ENCODE peak calls at places on chromosomes 5 and 9, in four cellular contexts. One of them, this sample, is unnamed.

GRCh38 chr5:8843766-8844165 is 702.1 kb downstream of the SEMA5A start:
- DNase-seq in dorsolateral prefrontal cortex: peak
- DNase-seq in neural progenitor cell: peak
- DNase-seq in IMR-90: peak
- DNase-seq in this sample: no peak

GRCh38 chr5:173643964-173644363 is 27.5 kb upstream of the BOD1 start:
- DNase-seq in dorsolateral prefrontal cortex: peak
- DNase-seq in neural progenitor cell: peak
- DNase-seq in IMR-90: peak
- DNase-seq in this sample: no peak

GRCh38 chr5:43192558-43193170 is 639 bp downstream of the NIM1K start:
- DNase-seq in dorsolateral prefrontal cortex: peak
- DNase-seq in neural progenitor cell: peak
- DNase-seq in IMR-90: peak
- DNase-seq in this sample: no peak

GRCh38 chr9:14313378-14313940 is 482 bp downstream of the NFIB start:
- DNase-seq in dorsolateral prefrontal cortex: no peak
- DNase-seq in neural progenitor cell: peak
- DNase-seq in IMR-90: peak
- DNase-seq in this sample: no peak

GRCh38 chr5:120457839-120458507 is 6.1 kb upstream of the PRR16 start:
- DNase-seq in dorsolateral prefrontal cortex: peak
- DNase-seq in neural progenitor cell: peak
- DNase-seq in IMR-90: peak
- DNase-seq in this sample: no peak

GRCh38 chr9:95552814-95553546 is 36.2 kb upstream of the PTCH1 start:
- DNase-seq in dorsolateral prefrontal cortex: no peak
- DNase-seq in neural progenitor cell: peak
- DNase-seq in IMR-90: no peak
- DNase-seq in this sample: no peak

GRCh38 chr9:116395409-116396037 is 241.9 kb downstream of the PAPPA start:
- DNase-seq in dorsolateral prefrontal cortex: no peak
- DNase-seq in neural progenitor cell: no peak
- DNase-seq in IMR-90: no peak
- DNase-seq in this sample: no peak

GRCh38 chr5:159786901-159787691 is 129.2 kb upstream of the ADRA1B start:
- DNase-seq in dorsolateral prefrontal cortex: no peak
- DNase-seq in neural progenitor cell: no peak
- DNase-seq in IMR-90: peak
- DNase-seq in this sample: peak

GRCh38 chr5:78050888-78051287 is 243.6 kb downstream of the AP3B1 start:
- DNase-seq in dorsolateral prefrontal cortex: no peak
- DNase-seq in neural progenitor cell: no peak
- DNase-seq in IMR-90: peak
- DNase-seq in this sample: peak

GRCh38 chr5:176680226-176680563 is 32.9 kb downstream of the TSPAN17 start:
- DNase-seq in dorsolateral prefrontal cortex: no peak
- DNase-seq in neural progenitor cell: no peak
- DNase-seq in IMR-90: no peak
- DNase-seq in this sample: no peak

GRCh38 chr9:128550226-128550625 is 2.2 kb upstream of the SPTAN1 start:
- DNase-seq in dorsolateral prefrontal cortex: no peak
- DNase-seq in neural progenitor cell: no peak
- DNase-seq in IMR-90: no peak
- DNase-seq in this sample: no peak

GRCh38 chr5:168603776-168604175 is 24.6 kb upstream of the PANK3 start:
- DNase-seq in dorsolateral prefrontal cortex: no peak
- DNase-seq in neural progenitor cell: no peak
- DNase-seq in IMR-90: no peak
- DNase-seq in this sample: no peak

GRCh38 chr5:56950626-56951130 is 1.2 kb downstream of the MIER3 start:
- DNase-seq in dorsolateral prefrontal cortex: peak
- DNase-seq in neural progenitor cell: peak
- DNase-seq in IMR-90: peak
- DNase-seq in this sample: peak

GRCh38 chr5:64210866-64211265 is 45.2 kb downstream of the RNF180 start:
- DNase-seq in dorsolateral prefrontal cortex: no peak
- DNase-seq in neural progenitor cell: no peak
- DNase-seq in IMR-90: peak
- DNase-seq in this sample: peak

GRCh38 chr9:101387871-101388506 is 3.2 kb upstream of the BAAT start:
- DNase-seq in dorsolateral prefrontal cortex: no peak
- DNase-seq in neural progenitor cell: peak
- DNase-seq in IMR-90: peak
- DNase-seq in this sample: no peak

GRCh38 chr5:168916266-168916665 is 337.1 kb upstream of the PANK3 start:
- DNase-seq in dorsolateral prefrontal cortex: no peak
- DNase-seq in neural progenitor cell: no peak
- DNase-seq in IMR-90: no peak
- DNase-seq in this sample: no peak

GRCh38 chr5:161546463-161547301 is at the start of gene GABRB2:
- DNase-seq in dorsolateral prefrontal cortex: peak
- DNase-seq in neural progenitor cell: peak
- DNase-seq in IMR-90: no peak
- DNase-seq in this sample: no peak

GRCh38 chr5:69083412-69083811 is 10.4 kb upstream of the SLC30A5 start:
- DNase-seq in dorsolateral prefrontal cortex: no peak
- DNase-seq in neural progenitor cell: peak
- DNase-seq in IMR-90: no peak
- DNase-seq in this sample: no peak

GRCh38 chr9:8616419-8616818 is 816.8 kb upstream of the DMAC1 start:
- DNase-seq in dorsolateral prefrontal cortex: no peak
- DNase-seq in neural progenitor cell: no peak
- DNase-seq in IMR-90: no peak
- DNase-seq in this sample: no peak

GRCh38 chr5:35990941-35991592 is at the start of gene UGT3A1:
- DNase-seq in dorsolateral prefrontal cortex: no peak
- DNase-seq in neural progenitor cell: peak
- DNase-seq in IMR-90: no peak
- DNase-seq in this sample: no peak

GRCh38 chr5:36874465-36874864 is 2.1 kb upstream of the NIPBL start:
- DNase-seq in dorsolateral prefrontal cortex: no peak
- DNase-seq in neural progenitor cell: peak
- DNase-seq in IMR-90: no peak
- DNase-seq in this sample: no peak

GRCh38 chr9:35687306-35687705 is 2.4 kb downstream of the TPM2 start:
- DNase-seq in dorsolateral prefrontal cortex: no peak
- DNase-seq in neural progenitor cell: no peak
- DNase-seq in IMR-90: no peak
- DNase-seq in this sample: no peak

GRCh38 chr9:35685506-35685905 is 4.2 kb downstream of the TPM2 start:
- DNase-seq in dorsolateral prefrontal cortex: no peak
- DNase-seq in neural progenitor cell: no peak
- DNase-seq in IMR-90: no peak
- DNase-seq in this sample: no peak

GRCh38 chr9:35684921-35685320 is 4.8 kb downstream of the TPM2 start:
- DNase-seq in dorsolateral prefrontal cortex: no peak
- DNase-seq in neural progenitor cell: no peak
- DNase-seq in IMR-90: no peak
- DNase-seq in this sample: no peak

GRCh38 chr9:35687972-35688557 is 1.7 kb downstream of the TPM2 start:
- DNase-seq in dorsolateral prefrontal cortex: no peak
- DNase-seq in neural progenitor cell: no peak
- DNase-seq in IMR-90: no peak
- DNase-seq in this sample: no peak

DNA sequence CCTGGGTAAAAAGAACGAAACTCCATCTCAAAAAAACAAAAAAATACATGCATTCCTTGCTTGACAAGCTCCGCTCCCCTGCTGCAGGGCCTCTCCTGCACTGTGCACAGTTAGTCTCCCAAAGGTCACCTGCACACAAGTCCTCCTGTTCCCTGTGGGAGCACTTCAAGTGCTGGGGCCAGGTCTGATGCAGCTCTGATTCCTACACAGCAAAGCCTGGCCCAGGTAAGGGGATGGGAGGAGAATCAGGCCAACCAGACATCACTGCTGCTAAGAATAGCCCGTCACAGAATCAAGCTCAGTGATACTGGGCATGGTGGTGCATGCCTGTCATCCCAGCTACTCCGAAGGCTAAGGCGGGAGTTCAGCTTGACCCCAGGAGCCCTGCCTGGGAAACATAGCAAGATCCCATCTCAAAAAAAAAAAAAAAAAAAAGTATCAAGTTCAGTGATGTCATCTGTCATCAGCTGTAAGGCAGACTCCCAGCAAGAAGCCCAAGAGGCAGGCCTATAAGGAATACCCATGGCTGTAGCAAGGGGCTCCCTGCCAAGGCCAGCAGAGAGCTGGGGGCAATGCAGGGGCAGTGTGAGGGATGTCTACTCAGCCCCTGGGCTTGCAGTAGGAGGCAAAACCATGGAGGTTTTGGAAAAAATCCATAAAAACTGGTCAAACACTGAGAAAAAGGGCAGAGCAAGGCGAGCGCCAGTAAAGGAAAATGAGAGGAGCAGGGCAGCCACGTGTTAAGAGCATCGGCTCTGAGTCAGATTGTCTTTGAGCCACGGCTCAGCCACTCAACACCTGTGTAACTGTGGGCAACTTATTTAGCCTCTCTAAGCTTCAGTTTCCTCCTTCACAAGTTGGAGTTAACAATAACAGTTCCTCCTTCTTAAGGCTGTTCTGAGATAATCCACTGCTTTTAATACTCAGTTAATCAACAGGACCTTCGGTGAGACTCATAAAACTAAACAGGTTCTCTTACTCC is 3.2 kb downstream of the TPM2 start:
- DNase-seq in dorsolateral prefrontal cortex: no peak
- DNase-seq in neural progenitor cell: no peak
- DNase-seq in IMR-90: peak
- DNase-seq in this sample: no peak
- H3K4me3 ChIP-seq in dorsolateral prefrontal cortex: no peak
- H3K4me3 ChIP-seq in neural progenitor cell: no peak
- H3K4me3 ChIP-seq in IMR-90: peak
- H3K4me3 ChIP-seq in this sample: peak

GRCh38 chr5:16534280-16534679 is 68.7 kb upstream of the ZNF622 start:
- DNase-seq in dorsolateral prefrontal cortex: no peak
- DNase-seq in neural progenitor cell: no peak
- DNase-seq in IMR-90: no peak
- DNase-seq in this sample: no peak

GRCh38 chr5:16528382-16528849 is 62.8 kb upstream of the ZNF622 start:
- DNase-seq in dorsolateral prefrontal cortex: no peak
- DNase-seq in neural progenitor cell: no peak
- DNase-seq in IMR-90: no peak
- DNase-seq in this sample: no peak

GRCh38 chr5:16531063-16531667 is 65.6 kb upstream of the ZNF622 start:
- DNase-seq in dorsolateral prefrontal cortex: no peak
- DNase-seq in neural progenitor cell: no peak
- DNase-seq in IMR-90: no peak
- DNase-seq in this sample: no peak

DNA sequence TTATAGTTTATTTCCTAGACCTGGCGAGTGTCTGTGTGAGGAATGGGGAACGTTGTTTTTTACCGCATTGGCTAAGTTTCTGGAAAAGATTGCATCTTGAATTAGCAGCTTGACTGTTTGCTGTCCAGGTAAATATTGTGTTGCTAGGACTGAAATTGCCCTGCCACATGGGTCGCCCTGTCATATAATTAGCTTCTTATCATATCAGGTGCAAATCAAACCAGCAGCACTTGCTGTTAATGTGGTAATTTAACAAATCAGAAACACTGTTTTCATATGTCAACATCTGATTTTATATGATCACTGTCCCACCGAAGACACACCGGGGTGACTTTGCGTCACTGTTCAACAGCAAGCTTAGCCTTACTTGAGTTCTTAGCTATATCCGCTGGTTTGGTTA is 63.7 kb upstream of the ZNF622 start:
- DNase-seq in dorsolateral prefrontal cortex: no peak
- DNase-seq in neural progenitor cell: no peak
- DNase-seq in IMR-90: no peak
- DNase-seq in this sample: no peak
- H3K27ac ChIP-seq in dorsolateral prefrontal cortex: peak
- H3K27ac ChIP-seq in neural progenitor cell: no peak
- H3K27ac ChIP-seq in IMR-90: no peak
- H3K27ac ChIP-seq in this sample: no peak

DNA sequence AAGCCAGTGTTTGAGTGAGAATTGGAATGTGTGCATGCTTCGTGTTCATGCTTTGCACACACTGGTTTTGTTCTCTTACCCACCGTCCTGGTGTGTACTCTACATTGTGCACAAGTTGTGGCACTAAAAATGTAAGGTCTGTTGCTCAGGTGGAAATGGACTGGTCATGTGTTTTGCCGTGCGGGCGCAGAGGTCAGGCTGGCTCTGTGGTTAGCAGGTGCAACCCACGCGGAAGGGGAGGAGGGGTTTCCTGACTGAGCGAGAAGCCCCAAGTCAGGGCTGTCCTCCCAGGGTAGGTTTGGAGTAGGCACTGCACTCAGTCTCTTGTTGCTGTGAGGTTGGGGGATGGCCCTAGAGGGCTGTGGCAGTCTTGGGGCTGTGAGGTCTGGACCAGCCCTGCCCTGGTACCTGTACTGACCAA is 86.6 kb downstream of the EHMT1 start:
- DNase-seq in dorsolateral prefrontal cortex: no peak
- DNase-seq in neural progenitor cell: no peak
- DNase-seq in IMR-90: no peak
- DNase-seq in this sample: no peak
- H3K4me3 ChIP-seq in dorsolateral prefrontal cortex: no peak
- H3K4me3 ChIP-seq in neural progenitor cell: no peak
- H3K4me3 ChIP-seq in IMR-90: no peak
- H3K4me3 ChIP-seq in this sample: no peak

GRCh38 chr5:91245074-91245452 is 138.1 kb downstream of the ARRDC3 start:
- DNase-seq in dorsolateral prefrontal cortex: no peak
- DNase-seq in neural progenitor cell: no peak
- DNase-seq in IMR-90: no peak
- DNase-seq in this sample: no peak

GRCh38 chr5:91243286-91243685 is 139.8 kb downstream of the ARRDC3 start:
- DNase-seq in dorsolateral prefrontal cortex: no peak
- DNase-seq in neural progenitor cell: no peak
- DNase-seq in IMR-90: no peak
- DNase-seq in this sample: no peak

GRCh38 chr5:91245871-91246270 is 137.2 kb downstream of the ARRDC3 start:
- DNase-seq in dorsolateral prefrontal cortex: no peak
- DNase-seq in neural progenitor cell: no peak
- DNase-seq in IMR-90: peak
- DNase-seq in this sample: no peak

GRCh38 chr5:91243859-91244258 is 139.3 kb downstream of the ARRDC3 start:
- DNase-seq in dorsolateral prefrontal cortex: no peak
- DNase-seq in neural progenitor cell: no peak
- DNase-seq in IMR-90: no peak
- DNase-seq in this sample: no peak

DNA sequence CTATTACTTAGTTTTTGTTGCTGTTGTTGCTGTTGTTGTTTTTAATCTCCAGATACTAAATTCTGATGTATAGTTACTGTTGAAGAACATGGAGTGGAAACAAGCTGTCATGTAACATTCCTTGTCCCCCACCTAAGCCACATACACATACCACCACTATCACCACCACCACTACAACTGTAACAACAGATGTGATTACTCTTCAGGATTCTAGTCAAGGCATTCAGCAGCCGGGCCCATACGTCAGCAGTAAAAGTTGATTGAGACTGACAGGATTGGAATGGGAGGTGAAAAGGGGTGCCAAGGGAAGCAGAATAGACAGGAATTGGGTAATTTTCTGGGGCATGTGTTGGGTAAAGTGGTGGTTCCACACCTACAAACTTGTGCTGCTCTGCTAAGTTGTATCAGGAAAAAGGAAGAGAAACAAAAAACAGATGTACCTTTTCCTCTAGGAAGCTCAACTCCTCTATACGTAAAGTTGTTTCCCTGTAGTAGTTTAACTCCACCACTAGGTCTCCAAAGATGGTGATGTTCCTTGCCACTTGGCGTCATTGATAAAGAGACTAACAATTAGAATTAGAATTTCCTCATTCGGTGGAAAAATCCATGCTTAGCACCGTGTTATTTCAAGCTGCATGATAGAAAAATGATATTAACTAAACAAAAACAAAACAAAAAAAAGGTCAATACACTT is 138.6 kb downstream of the ARRDC3 start:
- DNase-seq in dorsolateral prefrontal cortex: no peak
- DNase-seq in neural progenitor cell: no peak
- DNase-seq in IMR-90: no peak
- DNase-seq in this sample: no peak
- H3K27ac ChIP-seq in dorsolateral prefrontal cortex: no peak
- H3K27ac ChIP-seq in neural progenitor cell: no peak
- H3K27ac ChIP-seq in IMR-90: no peak
- H3K27ac ChIP-seq in this sample: no peak